ENCODE peak calls at places on chromosomes 16 and 17, in nine cellular contexts. K is MM.1S, G is heart right ventricle, P is colonic mucosa, N is Peyer's patch, S is prostate gland, D is Caco-2, B is fibroblast of mammary gland, E is uterus. U is an unnamed sample.
A peak's percentile ranks its signal among the peaks of the same experiment; 100 is the strongest.

GRCh38 chr16:79563919-79564318 is 36.6 kb downstream of the MAF start:
- DNase-seq in S (no peak), K (no peak), D (no peak), B (no peak), G (no peak), N (no peak), P (no peak), E (no peak), U (no peak)

GRCh38 chr17:65123757-65124675 is 13.2 kb upstream of the RGS9 start:
- DNase-seq in N (no peak), D (no peak), B (peak; percentile 79), K (no peak), E (no peak), P (peak; percentile 43), S (no peak), G (no peak), U (no peak)

GRCh38 chr17:5706835-5707234 is 122.5 kb upstream of the NLRP1 start:
- DNase-seq in S (peak; percentile 15), K (peak; percentile 54), P (peak; percentile 60), E (no peak), G (peak; percentile 20), B (peak; percentile 53), N (peak; percentile 35), D (peak; percentile 42), U (peak; percentile 53)

GRCh38 chr17:71071041-71071440 is 901.7 kb downstream of the KCNJ2 start:
- DNase-seq in B (no peak), N (no peak), K (no peak), G (no peak), S (no peak), D (no peak), P (no peak), E (no peak), U (no peak)

GRCh38 chr17:5281814-5282638 is at the start of gene RABEP1:
- DNase-seq in D (peak; percentile 91), S (peak; percentile 87), E (peak; percentile 88), K (peak; percentile 90), N (peak; percentile 90), P (peak; percentile 96), B (peak; percentile 82), G (peak; percentile 95), U (peak; percentile 90)

GRCh38 chr17:44417553-44417952 is 28.1 kb upstream of the ITGA2B start:
- DNase-seq in S (no peak), E (no peak), N (no peak), P (no peak), D (no peak), B (peak; percentile 91), G (no peak), K (no peak), U (peak; percentile 35)

GRCh38 chr17:60767744-60768308 is 90.2 kb downstream of the BCAS3 start:
- DNase-seq in K (no peak), D (no peak), B (no peak), G (no peak), E (no peak), N (no peak), S (no peak), P (no peak), U (no peak)

GRCh38 chr17:15659236-15659635 is 24.9 kb downstream of the TRIM16 start:
- DNase-seq in G (no peak), E (no peak), D (no peak), S (no peak), N (no peak), K (no peak), B (no peak), P (no peak), U (no peak)

GRCh38 chr17:76902476-76902875 is 34.3 kb downstream of the MGAT5B start:
- DNase-seq in K (no peak), B (no peak), S (no peak), G (no peak), E (no peak), D (no peak), N (no peak), P (no peak), U (no peak)

GRCh38 chr16:14445935-14446715 is 183.9 kb downstream of the PARN start:
- DNase-seq in S (no peak), P (no peak), G (no peak), E (no peak), D (no peak), K (no peak), N (no peak), B (no peak), U (no peak)
- TF ChIP-seq CTCF in S (no peak), P (no peak), G (no peak), E (no peak), D (no peak), K (no peak), N (no peak), B (no peak), U (no peak)

GRCh38 chr17:47839899-47840741 is 953 bp downstream of the SCRN2 start:
- DNase-seq in N (no peak), P (no peak), G (no peak), S (peak; percentile 12), E (no peak), B (no peak), K (no peak), D (no peak), U (no peak)

GRCh38 chr17:47843391-47843730 is 2.3 kb upstream of the SCRN2 start:
- DNase-seq in D (peak; percentile 60), N (no peak), P (no peak), B (no peak), S (no peak), G (no peak), E (no peak), K (no peak), U (no peak)

GRCh38 chr17:47844230-47844629 is 3.2 kb upstream of the SCRN2 start:
- DNase-seq in N (no peak), S (no peak), K (no peak), E (no peak), B (no peak), D (peak; percentile 50), P (no peak), G (no peak), U (no peak)

GRCh38 chr17:47840742-47841487 is at the start of gene SCRN2:
- DNase-seq in D (peak; percentile 100), G (peak; percentile 91), S (peak; percentile 83), E (peak; percentile 94), B (peak; percentile 76), K (peak; percentile 91), N (peak; percentile 87), P (peak; percentile 96), U (peak; percentile 98)

DNA sequence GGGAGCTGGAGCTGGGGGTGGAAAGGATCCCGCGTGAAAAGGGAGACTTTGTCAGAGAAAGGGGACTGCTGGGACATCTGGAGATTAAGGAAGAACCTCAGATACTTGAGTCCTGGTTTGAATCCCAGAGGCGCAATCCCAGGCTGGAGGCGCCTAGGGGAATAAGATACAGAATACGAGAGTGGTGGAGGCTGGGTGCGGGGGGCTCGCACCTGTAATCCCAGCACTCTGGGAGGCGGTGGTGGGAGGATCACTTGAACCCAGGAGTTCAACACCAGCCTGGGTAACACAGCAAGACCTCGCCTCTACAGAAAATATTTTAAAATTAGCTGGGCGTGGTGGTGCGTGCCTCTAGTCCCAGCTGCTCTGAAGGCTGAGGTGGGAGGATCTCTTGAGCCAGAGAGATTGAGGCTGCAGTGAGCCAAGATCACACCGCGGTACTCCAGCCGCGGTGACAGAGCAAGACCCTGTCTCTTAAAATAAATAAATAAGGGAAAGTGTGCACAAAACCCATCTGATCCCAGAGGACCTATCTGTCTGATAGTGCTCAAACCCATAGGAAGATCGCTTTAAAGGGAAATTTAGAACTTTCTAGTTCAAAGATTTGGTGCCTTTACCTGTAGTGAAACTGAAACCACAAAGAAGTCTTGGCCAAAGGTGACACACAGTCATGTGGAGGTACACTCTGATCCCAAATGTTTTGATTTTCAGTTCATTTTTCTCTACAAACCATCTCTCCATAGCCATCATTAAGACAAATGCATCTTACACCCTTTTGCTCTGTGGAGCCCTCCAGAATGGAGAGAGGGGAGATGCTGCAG is 625 bp upstream of the SCRN2 start:
- DNase-seq in B (no peak), P (no peak), E (no peak), S (no peak), K (peak; percentile 53), G (no peak), N (no peak), D (no peak), U (no peak)
- TF ChIP-seq CTCF in B (no peak), P (peak; percentile 5), E (no peak), S (no peak), K (no peak), G (no peak), N (no peak), D (no peak), U (no peak)

GRCh38 chr17:4263282-4264215 is at the start of gene ANKFY1:
- DNase-seq in B (peak; percentile 90), E (peak; percentile 98), N (peak; percentile 92), P (peak; percentile 98), G (peak; percentile 97), D (peak; percentile 93), K (peak; percentile 96), S (peak; percentile 93), U (peak; percentile 94)
- TF ChIP-seq CTCF in B (no peak), E (no peak), N (no peak), P (no peak), G (no peak), D (peak; percentile 7), K (no peak), S (no peak), U (no peak)

DNA sequence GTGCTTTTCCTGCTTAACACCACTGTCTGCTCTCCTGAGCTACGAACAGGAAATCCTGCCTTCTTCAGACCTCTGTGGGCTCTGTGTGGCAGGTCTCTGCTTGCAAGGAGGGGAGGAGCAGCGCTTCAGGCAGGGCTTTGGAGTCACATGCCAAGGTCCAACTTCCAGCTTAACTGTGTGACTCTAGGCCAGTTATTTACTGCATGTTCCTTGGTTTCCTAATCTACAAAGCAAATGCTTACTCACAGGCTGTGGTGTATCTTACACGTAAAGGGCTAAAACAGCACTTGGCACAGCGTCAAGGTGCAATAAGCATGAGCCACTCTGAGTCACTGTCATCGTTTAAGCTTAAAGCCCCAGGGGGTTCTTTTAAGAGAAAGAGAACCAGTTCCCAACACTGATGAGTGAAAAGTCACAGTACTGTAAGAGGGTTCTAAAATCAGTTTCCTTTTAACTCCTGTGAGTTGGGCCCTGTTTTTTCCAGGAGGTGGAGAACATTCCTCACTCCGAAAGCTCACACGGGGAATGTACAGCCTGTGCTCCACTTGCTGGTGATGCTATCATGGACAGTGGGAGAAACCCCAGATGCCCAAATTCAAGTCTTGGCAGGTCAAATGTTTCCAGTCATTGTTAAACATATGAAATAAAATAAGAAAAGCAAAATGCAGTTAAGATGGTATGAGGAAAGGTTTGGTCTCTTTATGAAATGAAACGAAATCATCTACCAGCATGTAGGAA is 54.1 kb upstream of the BCAR1 start:
- DNase-seq in P (peak; percentile 90), K (no peak), D (peak; percentile 90), E (peak; percentile 76), G (peak; percentile 63), B (peak; percentile 100), S (peak; percentile 90), N (peak; percentile 17), U (peak; percentile 92)
- TF ChIP-seq CTCF in P (no peak), K (no peak), D (no peak), E (no peak), G (no peak), B (peak; percentile 15), S (no peak), N (no peak), U (no peak)

GRCh38 chr17:47850692-47851573 is at the start of gene SP6:
- DNase-seq in D (peak; percentile 99), S (peak; percentile 85), K (peak; percentile 69), P (peak; percentile 94), G (peak; percentile 36), N (peak; percentile 32), E (peak; percentile 50), B (peak; percentile 46), U (peak; percentile 97)
- TF ChIP-seq CTCF in D (peak; percentile 57), S (no peak), K (peak; percentile 16), P (no peak), G (peak; percentile 31), N (peak; percentile 12), E (peak; percentile 19), B (no peak), U (peak; percentile 21)